ENCODE peak calls at places on chromosome 7, in nine cellular contexts. F, C, K, A, V, I, E, L and T are unnamed samples.

GRCh38 chr7:8433477-8434289 is at the start of gene NXPH1:
- DNase-seq in F (peak; percentile 87), C (no peak), K (no peak), A (no peak), V (no peak), I (peak; percentile 28), E (peak; percentile 38), L (no peak), T (no peak)

GRCh38 chr7:99109108-99110051 is 34.5 kb downstream of the SMURF1 start:
- DNase-seq in F (no peak), C (no peak), K (peak; percentile 57), A (no peak), V (no peak), I (peak; percentile 81), E (no peak), L (peak; percentile 71), T (peak; percentile 53)

GRCh38 chr7:106865130-106866115 is at the start of gene PIK3CG:
- DNase-seq in F (no peak), C (no peak), K (no peak), A (no peak), V (no peak), I (peak; percentile 90), E (no peak), L (no peak), T (peak; percentile 94)

GRCh38 chr7:55409474-55410225 is 44.5 kb downstream of the LANCL2 start:
- DNase-seq in F (no peak), C (no peak), K (peak; percentile 45), A (no peak), V (no peak), I (no peak), E (no peak), L (no peak), T (no peak)

GRCh38 chr7:99624487-99624886 is 7.7 kb downstream of the ZSCAN25 start:
- DNase-seq in F (no peak), C (peak; percentile 84), K (no peak), A (no peak), V (no peak), I (peak; percentile 11), E (no peak), L (no peak), T (no peak)

GRCh38 chr7:66629222-66629658 is 559 bp downstream of the KCTD7 start:
- DNase-seq in F (peak; percentile 40), C (no peak), K (no peak), A (no peak), V (no peak), I (no peak), E (no peak), L (no peak), T (no peak)

GRCh38 chr7:81209059-81209458 is 290.2 kb upstream of the SEMA3C start:
- DNase-seq in F (no peak), C (no peak), K (peak; percentile 7), A (no peak), V (no peak), I (peak; percentile 1), E (no peak), L (no peak), T (no peak)

GRCh38 chr7:33446551-33446950 is 317.2 kb downstream of the BBS9 start:
- DNase-seq in F (no peak), C (no peak), K (no peak), A (no peak), V (no peak), I (no peak), E (no peak), L (no peak), T (no peak)

GRCh38 chr7:84399661-84400060 is 205.1 kb upstream of the SEMA3A start:
- DNase-seq in F (no peak), C (no peak), K (no peak), A (no peak), V (no peak), I (no peak), E (no peak), L (no peak), T (no peak)

GRCh38 chr7:102310414-102310815 is 23.7 kb downstream of the SH2B2 start:
- DNase-seq in F (no peak), C (no peak), K (no peak), A (peak; percentile 54), V (no peak), I (no peak), E (no peak), L (no peak), T (no peak)

GRCh38 chr7:6497637-6497905 is 49.8 kb upstream of the DAGLB start:
- DNase-seq in F (no peak), C (no peak), K (no peak), A (no peak), V (no peak), I (no peak), E (no peak), L (no peak), T (no peak)

GRCh38 chr7:102063736-102064135 is 222.9 kb upstream of the SH2B2 start:
- DNase-seq in F (peak; percentile 31), C (no peak), K (peak; percentile 91), A (no peak), V (no peak), I (no peak), E (no peak), L (no peak), T (no peak)